ENCODE peak calls at places on chromosomes 4 and X, in six cellular contexts. F is stimulated activated CD8-positive, alpha-beta memory T cell treated with anti-CD3 and anti-CD28 coated beads, Interleukin-4, amount 100 ng/mL, for 24 hours; Y is COR-L47; N is AG04450; M is fibroblast of pulmonary artery; U is Daoy. J is an unnamed sample.

GRCh38 chr4:152202415-152202814 is 333.5 kb downstream of the FBXW7 start:
- DNase-seq in F (no peak), Y (no peak), N (no peak), M (no peak), U (peak), J (no peak)

GRCh38 chrX:82765806-82766205 is 742.3 kb upstream of the POU3F4 start:
- DNase-seq in F (no peak), Y (no peak), N (no peak), M (no peak), U (no peak), J (no peak)

GRCh38 chr4:2322801-2323200 is 60.9 kb upstream of the MXD4 start:
- DNase-seq in F (no peak), Y (no peak), N (peak), M (no peak), U (no peak), J (no peak)

GRCh38 chr4:111283066-111283677 is 660.3 kb upstream of the PITX2 start:
- DNase-seq in F (peak), Y (no peak), N (peak), M (peak), U (peak), J (peak)

GRCh38 chr4:793109-793861 is 32.6 kb downstream of the CPLX1 start:
- DNase-seq in F (no peak), Y (peak), N (no peak), M (no peak), U (peak), J (no peak)

GRCh38 chr4:110668463-110669245 is 45.8 kb upstream of the PITX2 start:
- DNase-seq in F (no peak), Y (no peak), N (no peak), M (no peak), U (no peak), J (no peak)

GRCh38 chr4:183129675-183130074 is 30.6 kb downstream of the WWC2 start:
- DNase-seq in F (no peak), Y (no peak), N (no peak), M (no peak), U (no peak), J (no peak)

GRCh38 chrX:57364145-57364544 is 77.6 kb downstream of the FAAH2 start:
- DNase-seq in F (no peak), Y (no peak), N (no peak), M (no peak), U (no peak), J (no peak)

GRCh38 chr4:120286813-120287212 is 220.2 kb upstream of the MAD2L1 start:
- DNase-seq in F (no peak), Y (no peak), N (no peak), M (no peak), U (no peak), J (no peak)

GRCh38 chrX:150486011-150486410 is 82.4 kb upstream of the MTM1 start:
- DNase-seq in F (peak), Y (no peak), N (peak), M (peak), U (peak), J (peak)

GRCh38 chr4:88007304-88008132 is at the start of gene PKD2:
- DNase-seq in F (peak), Y (peak), N (no peak), M (peak), U (peak), J (no peak)

GRCh38 chr4:48047896-48048295 is 31.3 kb downstream of the NIPAL1 start:
- DNase-seq in F (no peak), Y (no peak), N (no peak), M (no peak), U (no peak), J (no peak)

GRCh38 chrX:16368696-16369095 is 201.4 kb downstream of the MAGEB17 start:
- DNase-seq in F (no peak), Y (no peak), N (no peak), M (no peak), U (no peak), J (no peak)

GRCh38 chrX:11531226-11531625 is 134.5 kb downstream of the ARHGAP6 start:
- DNase-seq in F (no peak), Y (no peak), N (no peak), M (peak), U (peak), J (no peak)

GRCh38 chr4:155442267-155443105 is 65.7 kb upstream of the MAP9 start:
- DNase-seq in F (peak), Y (peak), N (no peak), M (peak), U (peak), J (peak)

GRCh38 chr4:164997324-164997723 is 19.9 kb upstream of the TRIM61 start:
- DNase-seq in F (no peak), Y (peak), N (no peak), M (no peak), U (peak), J (peak)

GRCh38 chr4:3343358-3343757 is 50.5 kb downstream of the RGS12 start:
- DNase-seq in F (no peak), Y (no peak), N (no peak), M (no peak), U (no peak), J (no peak)

GRCh38 chr4:98672583-98673281 is 14.3 kb upstream of the TSPAN5 start:
- DNase-seq in F (no peak), Y (no peak), N (no peak), M (no peak), U (no peak), J (no peak)

GRCh38 chrX:39898147-39898546 is 199.6 kb downstream of the BCOR start:
- DNase-seq in F (no peak), Y (no peak), N (no peak), M (no peak), U (no peak), J (no peak)

GRCh38 chr4:73222466-73223257 is 35.9 kb downstream of the ANKRD17 start:
- DNase-seq in F (no peak), Y (peak), N (peak), M (peak), U (peak), J (peak)

GRCh38 chrX:43882294-43882681 is at the start of gene MAOB:
- DNase-seq in F (no peak), Y (no peak), N (no peak), M (no peak), U (peak), J (peak)

GRCh38 chr4:142091691-142092182 is 455.4 kb downstream of the IL15 start:
- DNase-seq in F (no peak), Y (no peak), N (peak), M (peak), U (peak), J (no peak)

GRCh38 chr4:138242830-138243149 is 641 bp upstream of the SLC7A11 start:
- DNase-seq in F (no peak), Y (no peak), N (no peak), M (no peak), U (no peak), J (no peak)

GRCh38 chrX:134936542-134936941 is 54.2 kb upstream of the SMIM10 start:
- DNase-seq in F (no peak), Y (no peak), N (peak), M (peak), U (peak), J (peak)

GRCh38 chrX:153770606-153771175 is 6.6 kb downstream of the PLXNB3 start:
- DNase-seq in F (no peak), Y (no peak), N (no peak), M (no peak), U (no peak), J (no peak)

GRCh38 chr4:4430492-4431195 is 43.7 kb downstream of the NSG1 start:
- DNase-seq in F (peak), Y (peak), N (peak), M (peak), U (peak), J (peak)

GRCh38 chr4:127870688-127871087 is 10.0 kb upstream of the PLK4 start:
- DNase-seq in F (no peak), Y (no peak), N (peak), M (peak), U (peak), J (no peak)

GRCh38 chr4:101074326-101074725 is 273.0 kb downstream of the PPP3CA start:
- DNase-seq in F (no peak), Y (no peak), N (no peak), M (no peak), U (no peak), J (no peak)

GRCh38 chr4:162406637-162407370 is 243.0 kb upstream of the FSTL5 start:
- DNase-seq in F (no peak), Y (no peak), N (no peak), M (no peak), U (no peak), J (no peak)

GRCh38 chr4:24382381-24382780 is 202.0 kb downstream of the DHX15 start:
- DNase-seq in F (no peak), Y (no peak), N (peak), M (no peak), U (peak), J (peak)

GRCh38 chr4:36841583-36842326 is 402.8 kb upstream of the NWD2 start:
- DNase-seq in F (no peak), Y (no peak), N (no peak), M (peak), U (peak), J (no peak)

GRCh38 chr4:150224896-150225591 is 146.8 kb downstream of the DCLK2 start:
- DNase-seq in F (no peak), Y (no peak), N (peak), M (peak), U (peak), J (no peak)

GRCh38 chrX:45748443-45748842 is 547.8 kb upstream of the DIPK2B start:
- DNase-seq in F (no peak), Y (no peak), N (no peak), M (no peak), U (no peak), J (no peak)

GRCh38 chr4:112083587-112084347 is 61.5 kb upstream of the FAM241A start:
- DNase-seq in F (no peak), Y (no peak), N (no peak), M (peak), U (peak), J (peak)

GRCh38 chrX:42102586-42103282 is 179.4 kb upstream of the CASK start:
- DNase-seq in F (no peak), Y (no peak), N (no peak), M (peak), U (peak), J (no peak)

GRCh38 chrX:154531626-154532025 is 15.0 kb downstream of the G6PD start:
- DNase-seq in F (no peak), Y (no peak), N (no peak), M (peak), U (no peak), J (no peak)

GRCh38 chr4:120446051-120446567 is 379.5 kb upstream of the MAD2L1 start:
- DNase-seq in F (no peak), Y (no peak), N (no peak), M (no peak), U (no peak), J (no peak)

GRCh38 chrX:15781964-15782711 is 8.1 kb upstream of the ZRSR2 start:
- DNase-seq in F (no peak), Y (no peak), N (no peak), M (no peak), U (no peak), J (no peak)

GRCh38 chr4:40594261-40595178 is 35.1 kb downstream of the RBM47 start:
- DNase-seq in F (no peak), Y (no peak), N (no peak), M (peak), U (no peak), J (no peak)